ENCODE peak calls at places on chromosomes 5 and 9, in six cellular contexts. Y is OCI-LY7, M is mammary epithelial cell, H is HCT116, E is PC-3, C is A549. P is an unnamed sample.

GRCh38 chr5:151086905-151087360 is 6.1 kb upstream of the TNIP1 start:
- DNase-seq in E (no peak), H (no peak), M (no peak), C (no peak), Y (peak), P (peak)

GRCh38 chr5:147382776-147383175 is 127.1 kb downstream of the DPYSL3 start:
- DNase-seq in H (no peak), M (no peak), Y (no peak), C (no peak), E (no peak), P (no peak)

GRCh38 chr5:134029156-134029555 is 24.4 kb upstream of the VDAC1 start:
- DNase-seq in M (peak), E (peak), C (peak), Y (no peak), H (no peak), P (peak)

GRCh38 chr9:82021198-82021597 is 32.6 kb downstream of the SPATA31D1 start:
- DNase-seq in Y (no peak), C (no peak), M (peak), H (peak), E (peak), P (peak)

GRCh38 chr9:20784196-20784595 is 100.1 kb downstream of the FOCAD start:
- DNase-seq in H (no peak), Y (no peak), C (no peak), E (no peak), M (no peak), P (no peak)

GRCh38 chr5:141841376-141841775 is 36.8 kb downstream of the PCDH1 start:
- DNase-seq in M (no peak), Y (no peak), H (no peak), E (no peak), C (no peak), P (no peak)

GRCh38 chr9:121399126-121399882 is 29.3 kb upstream of the STOM start:
- DNase-seq in C (no peak), H (no peak), Y (no peak), M (no peak), E (no peak), P (peak)

GRCh38 chr9:13221741-13222140 is 57.8 kb downstream of the MPDZ start:
- DNase-seq in C (no peak), H (no peak), Y (no peak), E (no peak), M (no peak), P (no peak)

GRCh38 chr5:74232281-74232680 is 408.2 kb downstream of the ENC1 start:
- DNase-seq in C (no peak), Y (no peak), M (peak), E (peak), H (no peak), P (peak)

GRCh38 chr9:134661791-134662142 is 20.2 kb downstream of the COL5A1 start:
- DNase-seq in M (peak), E (no peak), H (no peak), Y (no peak), C (no peak), P (no peak)

GRCh38 chr9:2241461-2241874 is 226.3 kb downstream of the SMARCA2 start:
- DNase-seq in Y (peak), M (no peak), H (no peak), C (no peak), E (no peak), P (peak)

GRCh38 chr5:83077662-83078261 is 415 bp downstream of the XRCC4 start:
- DNase-seq in Y (peak), C (no peak), M (no peak), E (no peak), H (no peak), P (peak)

GRCh38 chr9:112273826-112274225 is 59.6 kb downstream of the PTBP3 start:
- DNase-seq in E (no peak), H (no peak), M (no peak), C (no peak), Y (no peak), P (no peak)

GRCh38 chr5:88727705-88728313 is 155.2 kb downstream of the MEF2C start:
- DNase-seq in E (peak), Y (peak), H (peak), C (no peak), M (no peak), P (peak)

GRCh38 chr5:29162297-29162696 is 2031.2 kb upstream of the CDH6 start:
- DNase-seq in C (no peak), E (no peak), Y (no peak), M (no peak), H (no peak), P (no peak)

GRCh38 chr9:99253772-99254431 is 31.8 kb downstream of the SEC61B start:
- DNase-seq in E (no peak), Y (peak), C (no peak), H (no peak), M (peak), P (no peak)

GRCh38 chr5:123119334-123119986 is 30.4 kb downstream of the PRDM6 start:
- DNase-seq in E (no peak), Y (peak), M (no peak), C (peak), H (peak), P (peak)

GRCh38 chr9:33161011-33161588 is 6.0 kb downstream of the B4GALT1 start:
- DNase-seq in C (peak), Y (no peak), E (peak), H (peak), M (peak), P (peak)

GRCh38 chr5:55742778-55743177 is 4.9 kb downstream of the DDX4 start:
- DNase-seq in Y (no peak), M (no peak), C (no peak), H (no peak), E (no peak), P (no peak)

GRCh38 chr5:2093859-2094615 is 211.3 kb upstream of the IRX4 start:
- DNase-seq in E (peak), H (no peak), M (peak), Y (no peak), C (no peak), P (no peak)

GRCh38 chr5:131286400-131286715 is 22.5 kb downstream of the CDC42SE2 start:
- DNase-seq in C (no peak), H (no peak), E (no peak), M (no peak), Y (no peak), P (no peak)

GRCh38 chr5:145204741-145205140 is 630.4 kb downstream of the PRELID2 start:
- DNase-seq in C (no peak), M (no peak), E (no peak), H (no peak), Y (no peak), P (no peak)

GRCh38 chr9:129458663-129459549 is 162.0 kb downstream of the C9orf50 start:
- DNase-seq in E (no peak), M (no peak), H (no peak), C (no peak), Y (peak), P (no peak)

GRCh38 chr5:151739939-151740335 is 18.5 kb downstream of the ATOX1 start:
- DNase-seq in E (peak), H (no peak), Y (no peak), M (peak), C (peak), P (peak)

GRCh38 chr5:169152946-169153345 is 148.0 kb downstream of the SLIT3 start:
- DNase-seq in Y (no peak), C (no peak), M (no peak), E (no peak), H (no peak), P (no peak)

GRCh38 chr9:130663258-130664171 is 879 bp upstream of the PRDM12 start:
- DNase-seq in C (peak), Y (no peak), E (no peak), H (no peak), M (no peak), P (peak)

GRCh38 chr5:8686707-8687106 is 817.8 kb downstream of the MTRR start:
- DNase-seq in C (no peak), H (no peak), M (no peak), Y (no peak), E (no peak), P (no peak)

GRCh38 chr9:77793909-77794308 is 145.8 kb upstream of the GNA14 start:
- DNase-seq in Y (no peak), H (peak), M (peak), E (peak), C (no peak), P (peak)

GRCh38 chr9:93089481-93089991 is 6.5 kb upstream of the CARD19 start:
- DNase-seq in M (no peak), H (no peak), Y (no peak), E (no peak), C (no peak), P (no peak)

GRCh38 chr9:107528686-107529085 is 39.1 kb upstream of the KLF4 start:
- DNase-seq in E (no peak), M (no peak), C (no peak), H (no peak), Y (no peak), P (no peak)

GRCh38 chr9:112971415-112971814 is 40.6 kb downstream of the ZNF883 start:
- DNase-seq in H (peak), C (no peak), E (peak), M (peak), Y (peak), P (no peak)

DNA sequence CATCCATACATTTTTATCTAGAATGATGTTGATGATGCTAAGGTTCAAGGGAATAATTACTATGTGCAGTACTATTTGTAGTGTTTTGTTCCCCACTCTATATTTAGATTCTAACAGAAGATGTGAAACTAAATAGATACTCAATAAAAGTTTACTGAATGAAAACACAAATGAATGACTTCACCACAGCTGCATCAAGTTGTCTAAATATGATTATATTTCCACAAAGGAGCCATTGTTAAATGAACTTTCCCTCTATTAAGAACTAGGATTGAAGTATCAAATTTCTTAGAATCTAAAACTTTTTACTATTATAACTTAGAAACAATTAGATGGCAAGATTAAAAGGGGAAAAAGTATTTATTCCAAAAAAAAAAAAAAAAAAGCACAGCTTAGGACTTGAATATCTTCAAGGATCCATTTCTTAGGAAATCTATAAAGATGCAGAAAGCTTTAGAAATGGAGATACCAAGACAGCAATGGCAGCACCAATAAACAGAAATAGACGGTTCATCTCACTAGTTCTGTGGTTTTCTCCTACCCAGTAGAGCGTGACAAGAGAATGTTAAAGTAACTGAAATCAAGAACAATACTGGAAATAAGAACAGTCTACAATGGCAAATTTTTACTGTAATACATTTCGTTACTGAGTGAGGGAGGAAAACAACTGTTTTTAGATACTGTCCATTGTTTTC is 347.6 kb downstream of the EBF1 start:
- DNase-seq in Y (peak), M (no peak), E (no peak), C (no peak), H (no peak), P (no peak)
- H3K4me2 ChIP-seq in Y (peak), M (no peak), E (no peak), C (no peak), H (no peak), P (no peak)

GRCh38 chr9:131976157-131976740 is 103.4 kb downstream of the MED27 start:
- DNase-seq in C (no peak), H (no peak), M (no peak), E (no peak), Y (no peak), P (no peak)
- H3K4me2 ChIP-seq in C (no peak), H (no peak), M (no peak), E (no peak), Y (no peak), P (no peak)

GRCh38 chr5:135386886-135387628 is 12.0 kb downstream of the MACROH2A1 start:
- DNase-seq in C (peak), E (peak), H (peak), Y (no peak), M (peak), P (peak)

GRCh38 chr5:135386096-135386495 is 12.9 kb downstream of the MACROH2A1 start:
- DNase-seq in E (peak), C (no peak), H (no peak), M (peak), Y (no peak), P (no peak)

GRCh38 chr5:135385576-135385975 is 13.5 kb downstream of the MACROH2A1 start:
- DNase-seq in Y (no peak), E (no peak), H (no peak), C (no peak), M (no peak), P (no peak)

GRCh38 chr5:135388860-135389435 is 10.1 kb downstream of the MACROH2A1 start:
- DNase-seq in E (no peak), Y (no peak), H (no peak), M (no peak), C (no peak), P (no peak)

DNA sequence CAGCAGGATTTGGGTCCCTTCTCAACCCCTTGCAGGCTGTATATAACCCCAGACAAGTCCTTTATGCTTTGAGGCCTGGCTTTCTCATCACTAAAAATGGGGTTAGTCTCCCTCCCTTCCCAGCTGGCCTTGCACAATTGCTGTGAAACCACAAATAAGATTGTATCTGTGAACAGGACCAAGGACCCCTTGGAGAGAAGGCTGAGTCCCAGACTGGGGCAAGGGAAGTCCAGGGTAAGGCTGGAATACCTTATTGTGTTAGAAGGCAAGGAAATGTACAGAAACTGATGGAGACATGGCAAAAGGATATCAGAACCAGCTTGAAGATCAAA is 11.4 kb downstream of the MACROH2A1 start:
- DNase-seq in H (no peak), E (no peak), Y (no peak), C (no peak), M (no peak), P (peak)
- H3K4me2 ChIP-seq in H (peak), E (peak), Y (no peak), C (peak), M (peak), P (no peak)

GRCh38 chr5:53826503-53826902 is 266.1 kb downstream of the NDUFS4 start:
- DNase-seq in M (no peak), H (no peak), E (no peak), Y (no peak), C (no peak), P (no peak)
- H3K4me2 ChIP-seq in M (no peak), H (no peak), E (no peak), Y (no peak), C (no peak), P (no peak)

DNA sequence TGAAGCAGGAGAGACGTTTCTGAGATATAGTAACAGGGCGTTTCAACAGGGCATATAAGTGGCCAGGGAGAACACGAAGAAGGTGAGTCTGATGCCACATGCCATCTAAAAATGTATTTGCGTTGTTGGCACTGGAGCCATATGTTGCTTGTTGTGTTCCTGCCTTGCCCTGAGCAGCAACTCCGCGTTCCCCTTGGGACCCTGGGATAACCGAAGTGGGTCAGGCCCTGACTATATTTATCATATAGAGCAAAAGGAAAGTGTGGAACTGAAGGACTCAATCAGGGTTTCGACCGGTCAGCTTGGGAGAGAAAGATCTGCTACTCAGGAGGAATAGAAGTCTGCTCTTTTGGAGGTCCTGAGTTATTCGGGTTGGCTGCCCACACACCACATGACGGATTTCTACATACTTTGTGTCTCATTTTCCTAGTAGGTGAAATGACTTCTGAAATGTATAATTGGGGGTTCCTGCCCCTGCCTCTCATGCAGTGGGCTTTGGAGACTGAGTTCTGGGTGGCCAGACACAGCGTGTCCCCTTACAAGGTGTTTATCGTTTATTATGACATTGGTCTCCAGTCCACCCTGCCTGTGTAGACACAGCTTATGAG is 3.0 kb downstream of the STC2 start:
- DNase-seq in E (no peak), M (no peak), C (no peak), H (no peak), Y (no peak), P (no peak)
- H3K4me2 ChIP-seq in E (peak), M (no peak), C (peak), H (no peak), Y (no peak), P (no peak)

GRCh38 chr5:178469011-178469974 is 120.9 kb downstream of the COL23A1 start:
- DNase-seq in H (no peak), Y (no peak), M (no peak), E (no peak), C (no peak), P (no peak)
- H3K4me2 ChIP-seq in H (no peak), Y (no peak), M (no peak), E (no peak), C (no peak), P (no peak)

GRCh38 chr9:83572524-83572923 is 34.3 kb upstream of the FRMD3 start:
- DNase-seq in Y (no peak), H (no peak), M (peak), E (no peak), C (no peak), P (peak)
- H3K4me2 ChIP-seq in Y (no peak), H (no peak), M (no peak), E (no peak), C (no peak), P (no peak)

GRCh38 chr5:103915081-103915480 is 352.5 kb upstream of the NUDT12 start:
- DNase-seq in Y (no peak), H (no peak), M (no peak), E (no peak), C (no peak), P (no peak)

GRCh38 chr5:103923616-103924168 is 361.1 kb upstream of the NUDT12 start:
- DNase-seq in H (no peak), E (no peak), M (no peak), C (no peak), Y (no peak), P (no peak)

GRCh38 chr5:103919526-103919925 is 356.9 kb upstream of the NUDT12 start:
- DNase-seq in H (no peak), M (no peak), C (no peak), Y (no peak), E (no peak), P (no peak)

DNA sequence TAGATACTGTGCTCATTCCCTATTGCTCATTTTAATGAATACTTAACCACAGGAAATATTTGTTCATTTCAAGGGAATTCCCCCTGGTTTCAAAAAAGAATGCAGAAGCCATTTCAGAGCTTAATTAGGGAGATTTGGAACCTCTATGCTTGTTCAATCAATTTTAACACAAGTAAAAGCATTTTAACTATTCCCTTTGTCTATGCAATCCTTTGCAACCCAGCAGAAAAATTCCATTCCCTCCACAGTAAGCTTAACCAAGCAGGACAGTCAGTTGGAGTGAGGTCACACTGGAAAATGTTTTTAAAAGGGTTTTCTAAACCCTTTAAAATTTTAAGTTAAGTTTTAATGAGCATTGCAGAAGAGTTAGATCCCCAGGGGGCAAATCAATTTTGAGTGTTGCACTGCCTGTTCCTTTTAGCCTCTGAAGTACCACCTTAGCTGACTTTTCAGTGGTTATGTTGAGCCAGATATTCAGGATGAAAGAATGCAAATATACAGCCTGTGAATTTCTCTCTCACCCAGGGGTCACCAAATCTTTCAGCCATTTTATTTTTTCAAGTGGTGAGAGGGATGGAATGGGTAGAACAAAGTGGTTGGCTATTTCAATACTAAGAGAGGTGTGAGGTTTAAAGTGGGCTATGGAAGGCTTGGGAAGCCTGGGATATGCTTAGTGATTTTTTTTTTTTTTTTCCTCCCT is 356.2 kb upstream of the NUDT12 start:
- DNase-seq in E (no peak), M (peak), C (no peak), Y (no peak), H (no peak), P (peak)
- H3K4me2 ChIP-seq in E (no peak), M (no peak), C (no peak), Y (no peak), H (no peak), P (peak)

GRCh38 chr5:177067491-177067890 is 19.2 kb upstream of the FGFR4 start:
- DNase-seq in M (no peak), E (no peak), Y (no peak), C (no peak), H (no peak), P (no peak)
- H3K4me2 ChIP-seq in M (no peak), E (no peak), Y (no peak), C (no peak), H (no peak), P (no peak)

DNA sequence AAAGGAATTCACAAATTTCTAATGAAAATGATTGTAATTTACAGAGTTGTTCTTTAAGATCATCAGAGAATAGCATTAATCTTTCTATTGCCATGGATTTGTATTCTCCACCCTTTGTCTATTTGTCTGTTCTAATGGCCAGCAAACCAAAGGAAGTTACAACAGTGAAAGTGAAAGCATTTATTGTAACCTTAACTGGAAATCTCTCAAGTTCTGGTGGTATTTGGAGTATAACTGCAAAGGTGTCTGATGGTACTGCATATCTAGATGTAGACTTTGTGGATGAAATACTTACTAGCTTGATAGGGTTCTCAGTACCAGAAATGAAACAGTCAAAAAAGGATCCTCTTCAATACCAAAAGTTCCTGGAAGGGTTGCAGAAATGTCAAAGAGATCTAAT is 21.7 kb downstream of the RMI1 start:
- DNase-seq in H (no peak), M (no peak), C (no peak), Y (no peak), E (no peak), P (peak)
- H3K4me2 ChIP-seq in H (no peak), M (peak), C (no peak), Y (no peak), E (no peak), P (no peak)